ENCODE peak calls at places on chromosomes 7 and 10, in five cellular contexts. One of them, this sample, is unnamed.
A peak's percentile ranks its signal among the peaks of the same experiment; 100 is the strongest.

GRCh38 chr7:84042110-84042539 is 152.5 kb downstream of the SEMA3A start:
- DNase-seq in upper lobe of left lung: no peak
- DNase-seq in A549: no peak
- DNase-seq in IMR-90: peak; percentile 84
- DNase-seq in suprapubic skin: no peak
- DNase-seq in this sample: no peak

GRCh38 chr10:35933940-35934636 is 292.0 kb upstream of the FZD8 start:
- DNase-seq in upper lobe of left lung: no peak
- DNase-seq in suprapubic skin: no peak
- DNase-seq in IMR-90: no peak
- DNase-seq in A549: no peak
- DNase-seq in this sample: no peak

GRCh38 chr10:115827180-115827579 is 445.8 kb downstream of the GFRA1 start:
- DNase-seq in suprapubic skin: no peak
- DNase-seq in A549: no peak
- DNase-seq in upper lobe of left lung: no peak
- DNase-seq in IMR-90: peak; percentile 73
- DNase-seq in this sample: no peak

GRCh38 chr10:8416192-8416701 is 361.8 kb downstream of the GATA3 start:
- DNase-seq in A549: no peak
- DNase-seq in suprapubic skin: no peak
- DNase-seq in upper lobe of left lung: no peak
- DNase-seq in IMR-90: no peak
- DNase-seq in this sample: no peak

GRCh38 chr7:159104188-159105030 is 40.3 kb downstream of the VIPR2 start:
- DNase-seq in upper lobe of left lung: peak; percentile 73
- DNase-seq in A549: no peak
- DNase-seq in IMR-90: no peak
- DNase-seq in suprapubic skin: peak; percentile 44
- DNase-seq in this sample: no peak

GRCh38 chr10:844552-844951 is 87.0 kb downstream of the LARP4B start:
- DNase-seq in A549: no peak
- DNase-seq in suprapubic skin: no peak
- DNase-seq in upper lobe of left lung: no peak
- DNase-seq in IMR-90: peak; percentile 37
- DNase-seq in this sample: no peak

GRCh38 chr10:74175510-74176379 is 24.7 kb downstream of the ADK start:
- DNase-seq in suprapubic skin: no peak
- DNase-seq in upper lobe of left lung: no peak
- DNase-seq in IMR-90: no peak
- DNase-seq in A549: no peak
- DNase-seq in this sample: no peak

GRCh38 chr7:34675749-34676374 is 17.8 kb downstream of the NPSR1 start:
- DNase-seq in A549: peak; percentile 48
- DNase-seq in IMR-90: no peak
- DNase-seq in upper lobe of left lung: no peak
- DNase-seq in suprapubic skin: no peak
- DNase-seq in this sample: peak; percentile 39

GRCh38 chr7:14233898-14234174 is 244.4 kb upstream of the ETV1 start:
- DNase-seq in suprapubic skin: no peak
- DNase-seq in upper lobe of left lung: no peak
- DNase-seq in IMR-90: no peak
- DNase-seq in A549: no peak
- DNase-seq in this sample: no peak

GRCh38 chr10:100621360-100622205 is 85.8 kb downstream of the HIF1AN start:
- DNase-seq in A549: no peak
- DNase-seq in upper lobe of left lung: peak; percentile 72
- DNase-seq in suprapubic skin: no peak
- DNase-seq in IMR-90: peak; percentile 7
- DNase-seq in this sample: no peak

GRCh38 chr7:107998150-107998549 is 4.8 kb downstream of the LAMB1 start:
- DNase-seq in IMR-90: no peak
- DNase-seq in suprapubic skin: no peak
- DNase-seq in A549: no peak
- DNase-seq in upper lobe of left lung: no peak
- DNase-seq in this sample: no peak

GRCh38 chr10:93547522-93547921 is 18.9 kb upstream of the FFAR4 start:
- DNase-seq in upper lobe of left lung: no peak
- DNase-seq in A549: no peak
- DNase-seq in IMR-90: no peak
- DNase-seq in suprapubic skin: no peak
- DNase-seq in this sample: no peak

GRCh38 chr10:47296111-47296894 is 3.7 kb upstream of the GDF10 start:
- DNase-seq in A549: no peak
- DNase-seq in IMR-90: no peak
- DNase-seq in suprapubic skin: peak; percentile 69
- DNase-seq in upper lobe of left lung: no peak
- DNase-seq in this sample: no peak

GRCh38 chr7:158406364-158406763 is 181.3 kb downstream of the PTPRN2 start:
- DNase-seq in suprapubic skin: no peak
- DNase-seq in A549: no peak
- DNase-seq in IMR-90: no peak
- DNase-seq in upper lobe of left lung: no peak
- DNase-seq in this sample: no peak

GRCh38 chr7:80133361-80134104 is 1.1 kb upstream of the GNAI1 start:
- DNase-seq in suprapubic skin: no peak
- DNase-seq in A549: no peak
- DNase-seq in upper lobe of left lung: no peak
- DNase-seq in IMR-90: peak; percentile 50
- DNase-seq in this sample: no peak

GRCh38 chr7:46259947-46260346 is 338.9 kb upstream of the IGFBP3 start:
- DNase-seq in A549: no peak
- DNase-seq in suprapubic skin: no peak
- DNase-seq in upper lobe of left lung: no peak
- DNase-seq in IMR-90: no peak
- DNase-seq in this sample: no peak

GRCh38 chr10:60827791-60828488 is 49.7 kb downstream of the CDK1 start:
- DNase-seq in A549: no peak
- DNase-seq in upper lobe of left lung: no peak
- DNase-seq in IMR-90: peak; percentile 86
- DNase-seq in suprapubic skin: no peak
- DNase-seq in this sample: peak; percentile 23

GRCh38 chr7:80207501-80207900 is 72.9 kb downstream of the GNAI1 start:
- DNase-seq in upper lobe of left lung: no peak
- DNase-seq in A549: no peak
- DNase-seq in suprapubic skin: no peak
- DNase-seq in IMR-90: no peak
- DNase-seq in this sample: no peak

GRCh38 chr10:35215107-35215506 is 88.5 kb downstream of the CREM start:
- DNase-seq in suprapubic skin: no peak
- DNase-seq in IMR-90: no peak
- DNase-seq in A549: no peak
- DNase-seq in upper lobe of left lung: no peak
- DNase-seq in this sample: no peak

GRCh38 chr7:95303501-95303900 is 20.8 kb downstream of the PON1 start:
- DNase-seq in IMR-90: no peak
- DNase-seq in suprapubic skin: no peak
- DNase-seq in upper lobe of left lung: no peak
- DNase-seq in A549: no peak
- DNase-seq in this sample: no peak

GRCh38 chr10:122316224-122316884 is 45.3 kb downstream of the BTBD16 start:
- DNase-seq in A549: no peak
- DNase-seq in suprapubic skin: no peak
- DNase-seq in upper lobe of left lung: no peak
- DNase-seq in IMR-90: no peak
- DNase-seq in this sample: no peak

GRCh38 chr7:102841290-102841689 is 71.5 kb upstream of the LRRC17 start:
- DNase-seq in IMR-90: no peak
- DNase-seq in suprapubic skin: no peak
- DNase-seq in A549: no peak
- DNase-seq in upper lobe of left lung: no peak
- DNase-seq in this sample: peak; percentile 13

GRCh38 chr10:34305189-34305588 is 509.9 kb downstream of the PARD3 start:
- DNase-seq in upper lobe of left lung: peak; percentile 7
- DNase-seq in A549: no peak
- DNase-seq in IMR-90: no peak
- DNase-seq in suprapubic skin: peak; percentile 71
- DNase-seq in this sample: no peak

GRCh38 chr10:31664803-31665202 is 263.8 kb downstream of the ARHGAP12 start:
- DNase-seq in upper lobe of left lung: no peak
- DNase-seq in A549: no peak
- DNase-seq in suprapubic skin: no peak
- DNase-seq in IMR-90: no peak
- DNase-seq in this sample: no peak

GRCh38 chr10:103598654-103599115 is 105.2 kb downstream of the NEURL1 start:
- DNase-seq in IMR-90: peak; percentile 82
- DNase-seq in suprapubic skin: no peak
- DNase-seq in upper lobe of left lung: no peak
- DNase-seq in A549: peak; percentile 95
- DNase-seq in this sample: peak; percentile 40

GRCh38 chr7:36084485-36085091 is 68.5 kb upstream of the EEPD1 start:
- DNase-seq in suprapubic skin: no peak
- DNase-seq in upper lobe of left lung: peak; percentile 68
- DNase-seq in A549: peak; percentile 53
- DNase-seq in IMR-90: peak; percentile 41
- DNase-seq in this sample: peak; percentile 48

DNA sequence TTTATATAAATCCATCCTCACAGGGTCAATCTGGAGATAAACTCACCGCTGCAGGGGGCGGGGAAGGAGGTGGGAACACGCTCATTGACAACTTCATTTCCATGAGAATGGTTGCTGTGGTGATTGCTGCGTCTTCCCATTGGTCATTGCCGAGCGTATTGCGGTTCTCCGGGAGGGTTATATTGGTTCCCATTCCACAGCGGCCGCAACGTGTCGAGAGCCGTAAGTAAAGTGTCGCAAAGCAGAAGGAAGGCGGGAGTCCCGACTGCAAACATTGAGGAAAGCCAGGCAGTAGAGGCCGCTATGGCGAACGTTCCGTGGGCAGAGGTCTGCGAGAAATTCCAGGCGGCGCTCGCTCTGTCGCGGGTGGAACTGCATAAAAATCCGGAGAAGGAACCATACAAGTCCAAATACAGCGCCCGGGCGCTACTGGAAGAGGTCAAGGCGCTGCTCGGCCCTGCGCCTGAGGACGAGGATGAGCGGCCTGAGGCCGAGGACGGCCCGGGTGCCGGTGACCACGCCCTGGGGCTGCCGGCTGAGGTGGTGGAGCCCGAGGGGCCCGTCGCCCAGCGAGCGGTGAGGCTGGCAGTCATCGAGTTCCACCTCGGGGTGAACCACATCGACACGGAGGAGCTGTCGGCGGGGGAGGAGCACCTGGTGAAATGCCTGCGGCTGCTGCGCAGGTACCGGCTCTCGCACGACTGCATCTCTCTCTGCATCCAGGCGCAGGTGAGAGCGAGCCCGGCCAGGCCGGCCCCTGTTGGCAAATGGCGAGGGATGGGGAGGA is at the start of gene KIFBP:
- DNase-seq in suprapubic skin: peak; percentile 96
- DNase-seq in IMR-90: peak; percentile 98
- DNase-seq in A549: peak; percentile 98
- DNase-seq in upper lobe of left lung: peak; percentile 93
- DNase-seq in this sample: peak; percentile 96
- TF ChIP-seq CTCF in suprapubic skin: peak; percentile 47
- TF ChIP-seq CTCF in IMR-90: peak; percentile 63
- TF ChIP-seq CTCF in A549: peak; percentile 51
- TF ChIP-seq CTCF in upper lobe of left lung: no peak
- TF ChIP-seq CTCF in this sample: no peak

GRCh38 chr10:14185501-14186045 is 145.2 kb downstream of the FRMD4A start:
- DNase-seq in IMR-90: peak; percentile 90
- DNase-seq in A549: no peak
- DNase-seq in upper lobe of left lung: no peak
- DNase-seq in suprapubic skin: no peak
- DNase-seq in this sample: no peak
- TF ChIP-seq POLR2A in IMR-90: peak; percentile 99
- TF ChIP-seq POLR2A in A549: peak; percentile 15
- TF ChIP-seq POLR2A in upper lobe of left lung: no peak
- TF ChIP-seq POLR2A in suprapubic skin: no peak
- TF ChIP-seq POLR2A in this sample: no peak

GRCh38 chr7:111841596-111842209 is 279.4 kb upstream of the IMMP2L start:
- DNase-seq in IMR-90: no peak
- DNase-seq in A549: no peak
- DNase-seq in upper lobe of left lung: no peak
- DNase-seq in suprapubic skin: no peak
- DNase-seq in this sample: no peak

GRCh38 chr7:111845853-111846252 is 283.6 kb upstream of the IMMP2L start:
- DNase-seq in suprapubic skin: no peak
- DNase-seq in A549: no peak
- DNase-seq in IMR-90: no peak
- DNase-seq in upper lobe of left lung: no peak
- DNase-seq in this sample: no peak

GRCh38 chr7:111846900-111847299 is 284.6 kb upstream of the IMMP2L start:
- DNase-seq in A549: no peak
- DNase-seq in suprapubic skin: no peak
- DNase-seq in upper lobe of left lung: no peak
- DNase-seq in IMR-90: no peak
- DNase-seq in this sample: no peak

GRCh38 chr7:111842489-111842888 is 280.2 kb upstream of the IMMP2L start:
- DNase-seq in A549: no peak
- DNase-seq in upper lobe of left lung: no peak
- DNase-seq in suprapubic skin: no peak
- DNase-seq in IMR-90: no peak
- DNase-seq in this sample: no peak

GRCh38 chr7:111844904-111845662 is 282.8 kb upstream of the IMMP2L start:
- DNase-seq in A549: no peak
- DNase-seq in upper lobe of left lung: no peak
- DNase-seq in suprapubic skin: no peak
- DNase-seq in IMR-90: no peak
- DNase-seq in this sample: no peak
- H3K4me1 ChIP-seq in A549: no peaks in the 10 kb centered on the region
- H3K4me1 ChIP-seq in upper lobe of left lung: no peaks in the 10 kb centered on the region
- H3K4me1 ChIP-seq in suprapubic skin: no peaks in the 10 kb centered on the region
- H3K4me1 ChIP-seq in IMR-90: no peaks in the 10 kb centered on the region
- H3K4me1 ChIP-seq in this sample: no peaks in the 10 kb centered on the region

GRCh38 chr7:4049202-4049601 is 632.9 kb upstream of the FOXK1 start:
- DNase-seq in suprapubic skin: no peak
- DNase-seq in A549: no peak
- DNase-seq in IMR-90: no peak
- DNase-seq in upper lobe of left lung: no peak
- DNase-seq in this sample: no peak
- TF ChIP-seq CTCF in suprapubic skin: no peak
- TF ChIP-seq CTCF in A549: no peak
- TF ChIP-seq CTCF in IMR-90: no peak
- TF ChIP-seq CTCF in upper lobe of left lung: no peak
- TF ChIP-seq CTCF in this sample: no peak

This sample was measured in adrenal gland.